ENCODE peak calls at places on chromosomes 11 and 22, in nine cellular contexts. One of them, this sample, is unnamed.
A peak's percentile ranks its signal among the peaks of the same experiment; 100 is the strongest.

GRCh38 chr11:2743427-2744110 is 43.8 kb upstream of the KCNQ1OT1 start:
- DNase-seq in thoracic aorta: no peak
- DNase-seq in stomach: no peak
- DNase-seq in brain microvascular endothelial cell: no peak
- DNase-seq in RWPE1: no peak
- DNase-seq in coronary artery: no peak
- DNase-seq in lower lobe of right lung: peak; percentile 35
- DNase-seq in PC-9: no peak
- DNase-seq in prostate gland: no peak
- DNase-seq in this sample: no peak

GRCh38 chr11:111423250-111423615 is 44.2 kb upstream of the POU2AF1 start:
- DNase-seq in stomach: no peak
- DNase-seq in coronary artery: no peak
- DNase-seq in thoracic aorta: no peak
- DNase-seq in lower lobe of right lung: no peak
- DNase-seq in RWPE1: no peak
- DNase-seq in brain microvascular endothelial cell: no peak
- DNase-seq in prostate gland: no peak
- DNase-seq in PC-9: no peak
- DNase-seq in this sample: no peak

GRCh38 chr11:107493117-107493516 is 35.5 kb upstream of the CWF19L2 start:
- DNase-seq in RWPE1: peak; percentile 82
- DNase-seq in coronary artery: no peak
- DNase-seq in PC-9: peak; percentile 16
- DNase-seq in brain microvascular endothelial cell: peak; percentile 48
- DNase-seq in prostate gland: no peak
- DNase-seq in lower lobe of right lung: no peak
- DNase-seq in stomach: no peak
- DNase-seq in thoracic aorta: no peak
- DNase-seq in this sample: no peak

GRCh38 chr22:20209761-20210250 is 58.3 kb downstream of the RTN4R start:
- DNase-seq in brain microvascular endothelial cell: no peak
- DNase-seq in lower lobe of right lung: no peak
- DNase-seq in prostate gland: no peak
- DNase-seq in RWPE1: no peak
- DNase-seq in PC-9: no peak
- DNase-seq in coronary artery: no peak
- DNase-seq in stomach: no peak
- DNase-seq in thoracic aorta: no peak
- DNase-seq in this sample: no peak

GRCh38 chr11:123536690-123537437 is 106.8 kb downstream of the GRAMD1B start:
- DNase-seq in PC-9: no peak
- DNase-seq in coronary artery: no peak
- DNase-seq in brain microvascular endothelial cell: no peak
- DNase-seq in RWPE1: no peak
- DNase-seq in thoracic aorta: no peak
- DNase-seq in stomach: no peak
- DNase-seq in prostate gland: no peak
- DNase-seq in lower lobe of right lung: no peak
- DNase-seq in this sample: no peak

GRCh38 chr11:127073621-127074020 is 73.1 kb upstream of the KIRREL3 start:
- DNase-seq in lower lobe of right lung: no peak
- DNase-seq in brain microvascular endothelial cell: no peak
- DNase-seq in prostate gland: no peak
- DNase-seq in PC-9: no peak
- DNase-seq in thoracic aorta: no peak
- DNase-seq in stomach: no peak
- DNase-seq in RWPE1: no peak
- DNase-seq in coronary artery: no peak
- DNase-seq in this sample: no peak

GRCh38 chr11:67408437-67409200 is 4.7 kb downstream of the TBC1D10C start:
- DNase-seq in lower lobe of right lung: no peak
- DNase-seq in coronary artery: no peak
- DNase-seq in prostate gland: no peak
- DNase-seq in thoracic aorta: no peak
- DNase-seq in brain microvascular endothelial cell: no peak
- DNase-seq in RWPE1: no peak
- DNase-seq in stomach: no peak
- DNase-seq in PC-9: no peak
- DNase-seq in this sample: no peak

GRCh38 chr11:10625281-10625981 is 57.0 kb upstream of the LYVE1 start:
- DNase-seq in lower lobe of right lung: no peak
- DNase-seq in brain microvascular endothelial cell: no peak
- DNase-seq in stomach: no peak
- DNase-seq in PC-9: no peak
- DNase-seq in coronary artery: peak; percentile 72
- DNase-seq in prostate gland: no peak
- DNase-seq in RWPE1: no peak
- DNase-seq in thoracic aorta: no peak
- DNase-seq in this sample: no peak

GRCh38 chr11:109547356-109548027 is 125.5 kb downstream of the C11orf87 start:
- DNase-seq in PC-9: peak; percentile 8
- DNase-seq in brain microvascular endothelial cell: peak; percentile 29
- DNase-seq in coronary artery: no peak
- DNase-seq in stomach: no peak
- DNase-seq in lower lobe of right lung: peak; percentile 32
- DNase-seq in thoracic aorta: no peak
- DNase-seq in RWPE1: peak; percentile 44
- DNase-seq in prostate gland: no peak
- DNase-seq in this sample: no peak

GRCh38 chr11:12164061-12165014 is 53.9 kb downstream of the MICAL2 start:
- DNase-seq in RWPE1: no peak
- DNase-seq in PC-9: no peak
- DNase-seq in coronary artery: peak; percentile 73
- DNase-seq in brain microvascular endothelial cell: peak; percentile 77
- DNase-seq in prostate gland: peak; percentile 83
- DNase-seq in stomach: no peak
- DNase-seq in thoracic aorta: no peak
- DNase-seq in lower lobe of right lung: no peak
- DNase-seq in this sample: peak; percentile 15

GRCh38 chr22:44448271-44448780 is 49.7 kb downstream of the RTL6 start:
- DNase-seq in RWPE1: peak; percentile 65
- DNase-seq in brain microvascular endothelial cell: peak; percentile 90
- DNase-seq in coronary artery: no peak
- DNase-seq in prostate gland: peak; percentile 11
- DNase-seq in thoracic aorta: peak; percentile 46
- DNase-seq in PC-9: peak; percentile 89
- DNase-seq in stomach: peak; percentile 72
- DNase-seq in lower lobe of right lung: no peak
- DNase-seq in this sample: no peak

GRCh38 chr22:46672731-46673130 is 52.5 kb downstream of the GRAMD4 start:
- DNase-seq in thoracic aorta: no peak
- DNase-seq in brain microvascular endothelial cell: no peak
- DNase-seq in prostate gland: no peak
- DNase-seq in lower lobe of right lung: no peak
- DNase-seq in stomach: no peak
- DNase-seq in RWPE1: no peak
- DNase-seq in coronary artery: no peak
- DNase-seq in PC-9: no peak
- DNase-seq in this sample: no peak

GRCh38 chr22:40666151-40666848 is 13.0 kb upstream of the MCHR1 start:
- DNase-seq in RWPE1: no peak
- DNase-seq in lower lobe of right lung: no peak
- DNase-seq in stomach: no peak
- DNase-seq in PC-9: no peak
- DNase-seq in coronary artery: no peak
- DNase-seq in brain microvascular endothelial cell: no peak
- DNase-seq in prostate gland: no peak
- DNase-seq in thoracic aorta: no peak
- DNase-seq in this sample: no peak

GRCh38 chr11:76626921-76627391 is 43.6 kb downstream of the LRRC32 start:
- DNase-seq in PC-9: no peak
- DNase-seq in lower lobe of right lung: no peak
- DNase-seq in RWPE1: no peak
- DNase-seq in stomach: no peak
- DNase-seq in thoracic aorta: no peak
- DNase-seq in brain microvascular endothelial cell: peak; percentile 32
- DNase-seq in coronary artery: no peak
- DNase-seq in prostate gland: no peak
- DNase-seq in this sample: no peak

GRCh38 chr11:82701847-82702520 is 31.7 kb downstream of the FAM181B start:
- DNase-seq in PC-9: no peak
- DNase-seq in prostate gland: no peak
- DNase-seq in stomach: no peak
- DNase-seq in coronary artery: no peak
- DNase-seq in lower lobe of right lung: no peak
- DNase-seq in thoracic aorta: no peak
- DNase-seq in RWPE1: peak; percentile 20
- DNase-seq in brain microvascular endothelial cell: peak; percentile 41
- DNase-seq in this sample: no peak

DNA sequence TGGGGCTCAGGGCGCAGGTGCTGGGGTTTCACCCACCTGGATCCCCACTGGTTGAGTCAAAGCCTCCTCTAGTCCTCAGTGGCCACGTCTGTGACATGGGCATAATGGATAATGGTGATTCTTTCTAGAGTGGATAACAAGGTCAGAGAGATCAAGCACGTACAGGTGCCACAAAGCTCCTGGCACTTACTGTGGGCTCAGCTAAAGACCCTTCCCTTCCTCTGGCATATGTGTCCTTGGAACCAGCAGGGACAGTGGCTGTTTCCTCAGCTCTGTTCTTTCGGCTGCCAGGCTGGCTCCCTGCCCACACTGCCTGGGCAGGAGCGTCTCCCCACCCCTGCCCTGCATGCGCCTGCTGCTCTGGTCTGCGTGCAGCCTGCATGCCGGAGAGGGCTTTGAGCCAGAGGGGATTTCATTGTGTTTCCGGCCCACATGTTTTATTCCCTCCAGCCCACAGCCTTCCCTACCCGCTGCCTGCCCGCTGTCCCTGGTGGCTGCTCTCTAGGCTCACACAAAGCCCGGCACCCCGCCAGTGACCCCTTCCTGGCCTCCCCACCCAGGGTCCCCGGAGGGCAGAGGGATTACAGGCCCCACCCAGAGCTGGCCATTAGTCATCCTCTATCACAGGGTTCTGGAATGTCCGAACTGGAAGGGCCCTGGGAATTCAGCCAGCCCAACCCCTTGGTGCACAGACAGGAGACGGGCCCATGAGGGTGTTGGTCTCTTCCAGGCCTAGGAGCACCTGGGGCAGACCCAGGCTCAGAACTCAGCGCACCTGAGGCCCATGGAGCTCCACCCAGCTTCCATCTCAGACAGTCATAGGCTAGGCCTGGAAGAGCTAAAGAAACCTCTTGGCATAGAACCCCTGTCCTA is 55.3 kb upstream of the GCAT start:
- DNase-seq in prostate gland: peak; percentile 88
- DNase-seq in brain microvascular endothelial cell: peak; percentile 83
- DNase-seq in stomach: peak; percentile 93
- DNase-seq in coronary artery: peak; percentile 95
- DNase-seq in PC-9: peak; percentile 100
- DNase-seq in RWPE1: peak; percentile 82
- DNase-seq in lower lobe of right lung: peak; percentile 87
- DNase-seq in thoracic aorta: peak; percentile 86
- DNase-seq in this sample: peak; percentile 83
- TF ChIP-seq CTCF in prostate gland: no peak
- TF ChIP-seq CTCF in brain microvascular endothelial cell: peak; percentile 47
- TF ChIP-seq CTCF in stomach: no peak
- TF ChIP-seq CTCF in coronary artery: no peak
- TF ChIP-seq CTCF in PC-9: no peak
- TF ChIP-seq CTCF in RWPE1: no peak
- TF ChIP-seq CTCF in lower lobe of right lung: peak; percentile 26
- TF ChIP-seq CTCF in thoracic aorta: peak; percentile 28
- TF ChIP-seq CTCF in this sample: no peak

DNA sequence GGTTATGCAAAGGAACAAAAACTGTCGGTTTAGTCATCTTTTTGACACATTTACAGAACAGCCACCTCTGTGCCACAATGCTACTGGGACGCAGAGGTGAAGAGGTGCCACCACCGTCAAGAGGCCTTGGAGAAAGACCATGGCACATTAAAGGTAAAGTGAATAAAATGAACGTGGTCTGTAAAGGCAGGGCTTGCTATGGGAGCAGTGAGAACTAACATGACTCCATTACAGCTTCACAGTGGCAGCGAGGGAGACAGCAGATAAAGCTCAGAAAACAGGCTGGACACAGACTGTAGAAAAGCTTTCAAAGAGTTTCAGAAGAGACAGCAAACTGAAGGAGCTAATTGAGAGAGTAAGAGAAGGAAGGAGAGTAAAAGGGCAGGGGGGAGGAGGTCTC is 102.9 kb downstream of the GAB2 start:
- DNase-seq in RWPE1: no peak
- DNase-seq in prostate gland: no peak
- DNase-seq in thoracic aorta: no peak
- DNase-seq in coronary artery: no peak
- DNase-seq in brain microvascular endothelial cell: no peak
- DNase-seq in stomach: no peak
- DNase-seq in PC-9: no peak
- DNase-seq in lower lobe of right lung: no peak
- DNase-seq in this sample: no peak
- TF ChIP-seq CTCF in RWPE1: no peak
- TF ChIP-seq CTCF in prostate gland: no peak
- TF ChIP-seq CTCF in thoracic aorta: no peak
- TF ChIP-seq CTCF in coronary artery: no peak
- TF ChIP-seq CTCF in brain microvascular endothelial cell: no peak
- TF ChIP-seq CTCF in stomach: no peak
- TF ChIP-seq CTCF in PC-9: no peak
- TF ChIP-seq CTCF in lower lobe of right lung: no peak
- TF ChIP-seq CTCF in this sample: no peak

GRCh38 chr22:23233084-23233501 is 52.8 kb downstream of the BCR start:
- DNase-seq in PC-9: no peak
- DNase-seq in coronary artery: no peak
- DNase-seq in lower lobe of right lung: no peak
- DNase-seq in stomach: no peak
- DNase-seq in brain microvascular endothelial cell: no peak
- DNase-seq in thoracic aorta: no peak
- DNase-seq in prostate gland: no peak
- DNase-seq in RWPE1: no peak
- DNase-seq in this sample: no peak
- TF ChIP-seq CTCF in PC-9: no peak
- TF ChIP-seq CTCF in coronary artery: no peak
- TF ChIP-seq CTCF in lower lobe of right lung: no peak
- TF ChIP-seq CTCF in stomach: no peak
- TF ChIP-seq CTCF in brain microvascular endothelial cell: peak; percentile 42
- TF ChIP-seq CTCF in thoracic aorta: no peak
- TF ChIP-seq CTCF in prostate gland: no peak
- TF ChIP-seq CTCF in RWPE1: no peak
- TF ChIP-seq CTCF in this sample: no peak

DNA sequence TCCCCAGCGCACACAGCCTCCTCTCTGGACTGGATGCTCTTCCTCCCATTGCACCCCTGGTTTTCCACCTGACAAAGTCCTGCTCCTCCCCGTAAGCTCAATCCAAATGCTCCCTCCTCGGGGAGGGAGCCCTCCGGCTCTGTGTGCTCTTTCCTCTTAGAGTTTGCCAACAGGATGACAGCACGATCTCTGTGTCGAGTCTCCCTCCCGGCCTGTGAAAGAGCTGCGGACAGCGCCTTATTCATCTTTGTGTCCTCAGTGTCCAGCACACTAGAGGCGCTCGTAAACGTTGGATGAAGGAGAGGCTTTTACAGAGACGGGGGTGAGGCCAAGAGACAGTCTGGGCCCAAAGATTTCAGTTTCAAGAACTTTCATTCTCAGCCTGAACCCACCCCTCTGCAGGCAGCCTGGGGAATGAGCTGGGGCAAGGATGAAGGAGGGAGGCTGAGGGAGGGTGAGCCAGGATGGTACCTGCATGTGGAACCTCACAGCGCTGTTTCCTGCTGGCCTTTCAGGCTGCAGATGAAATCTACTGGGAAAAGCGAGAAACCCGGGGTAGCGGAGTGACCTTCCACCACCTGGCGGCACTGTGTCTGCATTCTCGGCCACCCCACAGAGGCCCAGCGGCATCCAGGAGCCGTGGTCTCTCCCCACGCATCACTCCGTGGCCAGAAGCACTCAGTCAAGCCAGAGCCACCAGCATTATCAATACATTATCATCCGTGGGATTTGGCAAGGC is 8.5 kb upstream of the TMPRSS4 start:
- DNase-seq in lower lobe of right lung: no peak
- DNase-seq in RWPE1: no peak
- DNase-seq in thoracic aorta: no peak
- DNase-seq in coronary artery: no peak
- DNase-seq in PC-9: no peak
- DNase-seq in prostate gland: no peak
- DNase-seq in stomach: no peak
- DNase-seq in brain microvascular endothelial cell: no peak
- DNase-seq in this sample: no peak
- TF ChIP-seq CTCF in lower lobe of right lung: no peak
- TF ChIP-seq CTCF in RWPE1: no peak
- TF ChIP-seq CTCF in thoracic aorta: no peak
- TF ChIP-seq CTCF in coronary artery: no peak
- TF ChIP-seq CTCF in PC-9: no peak
- TF ChIP-seq CTCF in prostate gland: no peak
- TF ChIP-seq CTCF in stomach: no peak
- TF ChIP-seq CTCF in brain microvascular endothelial cell: no peak
- TF ChIP-seq CTCF in this sample: no peak